ENCODE peak calls at places on chromosome 5, in four cellular contexts. B is foreskin fibroblast, K is HFF-Myc, S is HCT116. O is an unnamed sample.

GRCh38 chr5:142543951-142544753 is 141.7 kb downstream of the FGF1 start:
- DNase-seq in S (no peak), K (no peak), B (no peak), O (no peak)

GRCh38 chr5:102453716-102454115 is 45.1 kb downstream of the SLCO6A1 start:
- DNase-seq in K (no peak), S (no peak), B (no peak), O (no peak)

GRCh38 chr5:31122998-31123950 is 70.2 kb upstream of the CDH6 start:
- DNase-seq in B (no peak), K (no peak), S (no peak), O (no peak)

GRCh38 chr5:127088226-127088625 is 14.9 kb upstream of the C5orf63 start:
- DNase-seq in K (no peak), B (peak), S (no peak), O (no peak)

GRCh38 chr5:177452688-177453638 is 6.3 kb downstream of the PRR7 start:
- DNase-seq in B (no peak), K (no peak), S (no peak), O (no peak)

GRCh38 chr5:131361677-131362315 is 97.9 kb downstream of the CDC42SE2 start:
- DNase-seq in K (no peak), S (no peak), B (no peak), O (no peak)

GRCh38 chr5:150503977-150504620 is 3.8 kb upstream of the NDST1 start:
- DNase-seq in S (no peak), B (peak), K (no peak), O (no peak)

GRCh38 chr5:153429734-153430133 is 60.7 kb upstream of the GRIA1 start:
- DNase-seq in K (no peak), B (no peak), S (no peak), O (no peak)

GRCh38 chr5:4880304-4880741 is 259.8 kb upstream of the ADAMTS16 start:
- DNase-seq in K (no peak), S (no peak), B (no peak), O (no peak)

GRCh38 chr5:177421046-177421798 is 5.3 kb upstream of the GRK6 start:
- DNase-seq in B (peak), S (no peak), K (no peak), O (no peak)

GRCh38 chr5:167050568-167051214 is 1240.8 kb upstream of the WWC1 start:
- DNase-seq in K (no peak), B (peak), S (no peak), O (no peak)

GRCh38 chr5:143968071-143968878 is 156.3 kb downstream of the HMHB1 start:
- DNase-seq in S (peak), B (peak), K (peak), O (no peak)

DNA sequence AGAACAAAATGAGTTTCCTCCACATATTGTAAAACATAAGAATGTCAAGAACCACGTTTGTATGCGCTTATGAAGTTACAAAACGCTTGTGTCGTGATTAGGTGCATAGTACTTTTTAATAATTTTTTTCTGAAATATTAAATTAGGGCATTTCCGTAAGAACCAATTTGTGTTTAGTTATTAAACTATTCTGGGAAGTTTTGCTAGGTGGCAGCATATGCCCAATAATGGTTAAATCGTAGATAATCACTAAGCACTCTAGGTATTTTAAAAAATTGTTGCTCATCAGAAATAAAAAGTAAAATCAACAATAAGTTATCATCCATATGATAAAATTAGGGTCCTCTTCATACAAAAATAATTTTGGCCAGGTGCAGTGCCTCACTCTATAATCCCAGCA is 5.4 kb downstream of the SRFBP1 start:
- DNase-seq in S (no peak), K (no peak), B (peak), O (no peak)
- TF ChIP-seq CTCF in S (peak), K (peak), B (peak), O (peak)

GRCh38 chr5:6791031-6791577 is 77.9 kb downstream of the TENT4A start:
- DNase-seq in K (no peak), B (no peak), S (no peak), O (no peak)

GRCh38 chr5:6788439-6788838 is 75.2 kb downstream of the TENT4A start:
- DNase-seq in S (no peak), K (no peak), B (no peak), O (no peak)

GRCh38 chr5:6790346-6790865 is 77.2 kb downstream of the TENT4A start:
- DNase-seq in K (no peak), B (no peak), S (no peak), O (no peak)

GRCh38 chr5:6787941-6788340 is 74.7 kb downstream of the TENT4A start:
- DNase-seq in B (no peak), K (no peak), S (no peak), O (no peak)

GRCh38 chr5:6788956-6789649 is 75.9 kb downstream of the TENT4A start:
- DNase-seq in B (no peak), K (no peak), S (no peak), O (no peak)
- TF ChIP-seq CTCF in B (no peak), K (no peak), S (peak), O (peak)

GRCh38 chr5:38483788-38484398 is 72.6 kb downstream of the LIFR start:
- DNase-seq in B (no peak), S (no peak), K (no peak), O (no peak)
- TF ChIP-seq CTCF in B (no peak), S (peak), K (peak), O (no peak)

GRCh38 chr5:133365326-133365725 is 247.0 kb downstream of the FSTL4 start:
- DNase-seq in B (no peak), S (no peak), K (no peak), O (peak)
- TF ChIP-seq CTCF in B (no peak), S (peak), K (peak), O (peak)

GRCh38 chr5:73314395-73315195 is 134.0 kb downstream of the FOXD1 start:
- DNase-seq in S (no peak), B (no peak), K (no peak), O (no peak)
- TF ChIP-seq CTCF in S (no peak), B (no peak), K (no peak), O (no peak)

GRCh38 chr5:66498791-66499207 is 97.4 kb upstream of the MAST4 start:
- DNase-seq in B (no peak), S (no peak), K (peak), O (no peak)

DNA sequence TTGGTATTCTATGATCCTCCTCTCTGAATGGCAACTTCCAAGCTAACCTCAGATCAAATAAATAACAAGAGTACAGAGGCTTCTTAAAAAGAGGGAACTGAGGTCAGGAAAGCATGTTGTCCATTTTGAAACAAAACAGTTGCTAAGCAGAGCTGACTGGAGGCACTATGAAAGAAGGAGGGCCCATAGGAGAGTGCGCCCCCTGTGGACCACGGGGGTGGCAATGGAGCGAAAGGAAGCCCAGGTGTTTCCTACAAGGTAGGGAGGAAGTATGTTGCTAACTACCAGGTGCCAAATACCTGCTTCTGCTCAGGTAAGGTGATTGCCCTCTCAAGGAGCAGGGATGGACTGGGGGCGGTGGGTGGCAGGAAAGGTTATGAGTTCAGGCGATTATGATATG is 101.8 kb upstream of the MAST4 start:
- DNase-seq in B (no peak), K (no peak), S (no peak), O (no peak)
- TF ChIP-seq CTCF in B (no peak), K (peak), S (peak), O (peak)

GRCh38 chr5:155827949-155828348 is 499.0 kb upstream of the SGCD start:
- DNase-seq in K (no peak), B (no peak), S (no peak), O (no peak)

GRCh38 chr5:155834271-155834975 is 492.5 kb upstream of the SGCD start:
- DNase-seq in K (no peak), S (no peak), B (no peak), O (no peak)

GRCh38 chr5:155838394-155838793 is 488.6 kb upstream of the SGCD start:
- DNase-seq in K (no peak), S (no peak), B (no peak), O (no peak)

GRCh38 chr5:155836404-155836803 is 490.6 kb upstream of the SGCD start:
- DNase-seq in K (no peak), S (no peak), B (no peak), O (no peak)

GRCh38 chr5:155833282-155833681 is 493.7 kb upstream of the SGCD start:
- DNase-seq in B (no peak), S (no peak), K (no peak), O (no peak)
- TF ChIP-seq CTCF in B (no peak), S (no peak), K (no peak), O (no peak)

GRCh38 chr5:1011226-1011631 is 2.6 kb downstream of the NKD2 start:
- DNase-seq in S (no peak), B (no peak), K (no peak), O (no peak)
- TF ChIP-seq CTCF in S (peak), B (peak), K (peak), O (peak)